ENCODE peak calls at places on chromosomes 11 and 22, in six cellular contexts. P is uterus, Q is NB4, H is ovary, Y is HCT116, Z is esophagus squamous epithelium. W is an unnamed sample.

GRCh38 chr22:44825310-44826150 is 73.2 kb downstream of the ARHGAP8 start:
- DNase-seq in Q (no peak), Z (no peak), H (no peak), Y (no peak), P (no peak), W (no peak)

GRCh38 chr11:130645164-130645859 is 196.9 kb downstream of the ADAMTS15 start:
- DNase-seq in Q (no peak), Y (no peak), H (no peak), Z (no peak), P (no peak), W (peak)

GRCh38 chr22:33111491-33111890 is 53.3 kb upstream of the SYN3 start:
- DNase-seq in Y (no peak), P (no peak), Z (no peak), H (no peak), Q (no peak), W (no peak)

GRCh38 chr11:74611369-74611861 is 19.0 kb downstream of the POLD3 start:
- DNase-seq in P (no peak), Y (peak), Q (peak), H (no peak), Z (no peak), W (no peak)

GRCh38 chr11:77035580-77035979 is 1.4 kb downstream of the B3GNT6 start:
- DNase-seq in Y (no peak), Z (no peak), Q (no peak), H (no peak), P (no peak), W (no peak)

GRCh38 chr11:42410251-42410956 is 901.4 kb upstream of the API5 start:
- DNase-seq in Q (peak), Z (no peak), Y (no peak), H (no peak), P (no peak), W (no peak)

GRCh38 chr22:43186272-43187170 is at the start of gene TTLL12:
- DNase-seq in H (peak), P (peak), Y (no peak), Q (peak), Z (no peak), W (no peak)

GRCh38 chr11:2589538-2589934 is 110.3 kb downstream of the KCNQ1OT1 start:
- DNase-seq in H (no peak), P (no peak), Y (no peak), Z (no peak), Q (no peak), W (no peak)

GRCh38 chr11:111946499-111946898 is 9.4 kb downstream of the DIXDC1 start:
- DNase-seq in Z (no peak), Q (no peak), H (no peak), Y (no peak), P (no peak), W (no peak)

GRCh38 chr22:37275134-37275533 is 7.2 kb upstream of the CYTH4 start:
- DNase-seq in Y (no peak), P (no peak), H (no peak), Q (no peak), Z (no peak), W (no peak)

GRCh38 chr11:120239713-120240640 is at the start of gene POU2F3:
- DNase-seq in Q (no peak), Y (no peak), Z (no peak), P (no peak), H (no peak), W (no peak)

GRCh38 chr22:49838771-49839717 is 11.4 kb upstream of the BRD1 start:
- DNase-seq in Q (peak), Z (no peak), Y (no peak), H (no peak), P (no peak), W (no peak)

GRCh38 chr11:112564228-112564955 is 303.7 kb upstream of the PLET1 start:
- DNase-seq in P (no peak), Q (no peak), Z (no peak), Y (no peak), H (no peak), W (no peak)

GRCh38 chr11:115996808-115997188 is 492.6 kb upstream of the CADM1 start:
- DNase-seq in Q (peak), H (no peak), P (no peak), Y (no peak), Z (no peak), W (no peak)

GRCh38 chr11:73404048-73404447 is 27.8 kb downstream of the RELT start:
- DNase-seq in H (peak), P (peak), Q (peak), Z (no peak), Y (peak), W (no peak)

GRCh38 chr11:17415523-17416104 is 27.2 kb upstream of the KCNJ11 start:
- DNase-seq in P (no peak), Q (no peak), H (no peak), Z (no peak), Y (no peak), W (no peak)

GRCh38 chr11:112795142-112795815 is 165.9 kb upstream of the NCAM1 start:
- DNase-seq in Y (peak), Q (peak), P (no peak), Z (no peak), H (peak), W (no peak)

GRCh38 chr11:135033545-135033944 is 621.5 kb upstream of the B3GAT1 start:
- DNase-seq in Z (no peak), Y (no peak), Q (peak), H (no peak), P (no peak), W (no peak)

GRCh38 chr11:7471071-7471470 is 14.2 kb upstream of the OLFML1 start:
- DNase-seq in Y (no peak), Z (no peak), H (no peak), P (no peak), Q (no peak), W (peak)

GRCh38 chr11:79406376-79406775 is 34.5 kb downstream of the TENM4 start:
- DNase-seq in Z (no peak), P (no peak), H (no peak), Y (no peak), Q (peak), W (no peak)

GRCh38 chr22:17946691-17947367 is 77.5 kb downstream of the MICAL3 start:
- DNase-seq in P (no peak), H (no peak), Q (peak), Z (no peak), Y (no peak), W (no peak)

GRCh38 chr22:45993841-45994240 is 16.9 kb upstream of the WNT7B start:
- DNase-seq in Y (no peak), P (no peak), H (no peak), Z (no peak), Q (no peak), W (no peak)

GRCh38 chr22:29143848-29144785 is 61.6 kb upstream of the EMID1 start:
- DNase-seq in H (peak), Z (no peak), P (peak), Y (no peak), Q (peak), W (peak)

GRCh38 chr11:32210601-32211000 is 119.7 kb downstream of the RCN1 start:
- DNase-seq in H (no peak), Y (no peak), Q (peak), P (no peak), Z (no peak), W (no peak)

GRCh38 chr22:38700271-38700788 is 413 bp downstream of the JOSD1 start:
- DNase-seq in P (no peak), Z (no peak), H (peak), Y (no peak), Q (no peak), W (no peak)

GRCh38 chr11:7436657-7437056 is 48.6 kb upstream of the OLFML1 start:
- DNase-seq in Y (no peak), Q (peak), Z (no peak), P (no peak), H (no peak), W (no peak)

GRCh38 chr11:124026498-124026897 is at the start of gene OR10G8:
- DNase-seq in H (no peak), Y (no peak), Z (no peak), P (no peak), Q (no peak), W (no peak)

GRCh38 chr11:63639195-63639832 is 25.1 kb upstream of the PLAAT3 start:
- DNase-seq in H (peak), Q (peak), P (no peak), Y (no peak), Z (no peak), W (no peak)

GRCh38 chr11:73977856-73978519 is 4.7 kb downstream of the UCP2 start:
- DNase-seq in Z (no peak), P (no peak), Q (no peak), Y (no peak), H (no peak), W (no peak)

GRCh38 chr11:60056349-60056969 is at the start of gene MS4A3:
- DNase-seq in Z (no peak), Y (no peak), P (no peak), H (no peak), Q (peak), W (no peak)

GRCh38 chr22:22787805-22788459 is 99.7 kb upstream of the IGLL5 start:
- DNase-seq in Y (peak), H (peak), P (peak), Z (no peak), Q (peak), W (no peak)

GRCh38 chr11:115869780-115870431 is 365.7 kb upstream of the CADM1 start:
- DNase-seq in H (no peak), Q (peak), Z (no peak), Y (no peak), P (no peak), W (no peak)

GRCh38 chr11:45929486-45930030 is 7.1 kb downstream of the LARGE2 start:
- DNase-seq in P (no peak), Z (no peak), Y (no peak), H (no peak), Q (peak), W (no peak)

GRCh38 chr11:117855452-117855851 is 21.0 kb downstream of the FXYD6 start:
- DNase-seq in H (peak), P (peak), Y (no peak), Q (no peak), Z (no peak), W (no peak)

GRCh38 chr11:70640408-70640807 is 242.1 kb downstream of the CTTN start:
- DNase-seq in H (no peak), P (no peak), Z (no peak), Q (no peak), Y (no peak), W (no peak)

GRCh38 chr11:67632175-67632981 is 2.6 kb upstream of the NUDT8 start:
- DNase-seq in P (peak), Y (no peak), Q (no peak), H (peak), Z (no peak), W (no peak)

GRCh38 chr22:32815943-32816342 is 14.4 kb downstream of the TIMP3 start:
- DNase-seq in P (no peak), Z (no peak), Q (no peak), H (no peak), Y (no peak), W (no peak)

GRCh38 chr11:74466916-74467885 is at the start of gene KCNE3:
- DNase-seq in Q (peak), H (peak), P (peak), Z (no peak), Y (no peak), W (peak)

DNA sequence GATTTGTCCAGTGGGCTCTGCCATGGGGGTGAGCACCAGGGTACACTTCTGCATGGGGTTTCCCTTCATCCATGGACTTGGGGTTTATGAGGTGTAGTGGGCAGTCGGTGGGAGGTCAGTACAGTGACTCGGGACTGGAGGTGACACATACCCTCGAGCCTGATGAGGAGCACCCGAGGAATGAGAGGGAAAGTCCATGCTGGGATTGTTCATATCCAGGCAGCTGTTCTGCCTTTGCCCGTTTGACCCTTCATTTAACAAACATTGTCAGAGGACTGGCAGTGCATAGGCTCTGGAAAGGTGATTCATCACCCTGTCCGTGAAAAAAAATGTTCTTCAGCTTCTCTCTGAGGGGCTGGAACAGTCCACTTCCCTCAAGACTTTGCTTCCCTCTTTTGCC is 2.7 kb downstream of the NAV2 start:
- DNase-seq in P (no peak), Q (no peak), Z (no peak), H (no peak), Y (no peak), W (no peak)
- TF ChIP-seq POLR2A in P (no peak), Q (no peak), Z (no peak), H (no peak), Y (no peak), W (no peak)

GRCh38 chr11:101341578-101341977 is 212.0 kb upstream of the PGR start:
- DNase-seq in Y (no peak), P (no peak), Q (no peak), Z (no peak), H (no peak), W (no peak)

GRCh38 chr11:101346591-101346990 is 217.0 kb upstream of the PGR start:
- DNase-seq in H (no peak), Z (no peak), Q (no peak), P (no peak), Y (no peak), W (no peak)

GRCh38 chr11:101336858-101337257 is 207.2 kb upstream of the PGR start:
- DNase-seq in P (peak), Y (no peak), H (no peak), Q (no peak), Z (no peak), W (no peak)

GRCh38 chr11:101345891-101346290 is 216.3 kb upstream of the PGR start:
- DNase-seq in Y (no peak), H (no peak), Z (no peak), Q (no peak), P (no peak), W (no peak)

DNA sequence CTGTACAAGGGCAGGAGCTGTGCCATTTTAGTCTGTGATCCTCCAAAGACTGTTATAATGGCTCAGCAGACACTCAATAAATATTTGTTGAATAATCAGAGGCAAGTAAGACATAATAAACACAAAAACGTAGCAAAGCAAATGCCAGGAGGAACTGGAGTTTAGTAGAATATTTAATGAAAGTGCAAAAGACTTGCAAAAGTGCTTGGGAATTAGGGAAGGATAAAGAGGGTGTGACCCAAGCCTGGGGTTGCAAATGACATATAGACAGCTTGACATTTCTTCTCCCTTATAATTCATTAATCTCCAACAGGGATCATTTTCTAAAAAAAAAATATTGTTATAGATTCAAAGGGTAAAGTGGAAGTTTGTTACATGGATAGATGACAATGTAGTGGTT is 212.7 kb upstream of the PGR start:
- DNase-seq in Y (no peak), H (no peak), P (no peak), Z (no peak), Q (no peak), W (no peak)
- TF ChIP-seq POLR2A in Y (no peak), H (no peak), P (no peak), Z (no peak), Q (no peak), W (no peak)

DNA sequence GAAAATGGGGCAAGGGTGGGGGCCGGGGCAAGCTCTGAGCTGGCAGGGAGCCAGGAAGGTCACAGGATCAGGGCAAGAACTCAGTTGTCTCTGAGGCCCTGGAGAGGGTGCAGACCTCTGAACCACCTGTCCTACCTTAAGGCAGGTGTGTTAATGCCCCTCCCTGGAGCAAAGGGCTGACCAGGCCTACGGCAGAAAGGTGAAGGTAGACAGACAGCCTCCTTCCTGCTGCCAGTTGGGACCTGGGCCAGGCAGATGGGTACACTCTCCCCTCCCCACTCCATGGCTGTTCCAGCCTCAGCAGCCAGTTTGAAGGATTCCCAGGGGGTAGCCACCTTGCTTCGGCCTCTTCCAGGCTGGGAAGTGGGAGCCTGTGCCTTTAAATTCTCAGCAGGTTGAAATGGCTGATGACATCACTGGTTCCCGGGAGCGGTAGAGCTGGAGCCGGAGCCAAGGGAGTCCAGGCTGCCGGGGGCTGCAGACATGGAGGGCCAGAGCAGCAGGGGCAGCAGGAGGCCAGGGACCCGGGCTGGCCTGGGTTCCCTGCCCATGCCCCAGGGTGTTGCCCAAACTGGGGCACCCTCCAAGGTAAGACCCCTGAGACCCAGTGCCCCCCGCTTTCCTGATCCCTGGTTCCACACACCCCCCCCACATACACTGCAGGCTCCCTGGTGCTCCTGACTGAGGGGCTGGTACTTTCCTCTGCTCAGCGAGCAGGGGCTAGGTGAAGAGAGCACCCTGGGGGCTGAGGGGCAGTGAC is at the start of gene INPP5J:
- DNase-seq in Y (peak), P (peak), H (peak), Q (no peak), Z (no peak), W (no peak)
- TF ChIP-seq POLR2A in Y (peak), P (no peak), H (no peak), Q (no peak), Z (no peak), W (no peak)

GRCh38 chr11:118921121-118921928 is 4.4 kb downstream of the BCL9L start:
- DNase-seq in Q (peak), Z (no peak), Y (no peak), H (peak), P (peak), W (no peak)
- TF ChIP-seq POLR2A in Q (no peak), Z (no peak), Y (no peak), H (no peak), P (peak), W (no peak)

DNA sequence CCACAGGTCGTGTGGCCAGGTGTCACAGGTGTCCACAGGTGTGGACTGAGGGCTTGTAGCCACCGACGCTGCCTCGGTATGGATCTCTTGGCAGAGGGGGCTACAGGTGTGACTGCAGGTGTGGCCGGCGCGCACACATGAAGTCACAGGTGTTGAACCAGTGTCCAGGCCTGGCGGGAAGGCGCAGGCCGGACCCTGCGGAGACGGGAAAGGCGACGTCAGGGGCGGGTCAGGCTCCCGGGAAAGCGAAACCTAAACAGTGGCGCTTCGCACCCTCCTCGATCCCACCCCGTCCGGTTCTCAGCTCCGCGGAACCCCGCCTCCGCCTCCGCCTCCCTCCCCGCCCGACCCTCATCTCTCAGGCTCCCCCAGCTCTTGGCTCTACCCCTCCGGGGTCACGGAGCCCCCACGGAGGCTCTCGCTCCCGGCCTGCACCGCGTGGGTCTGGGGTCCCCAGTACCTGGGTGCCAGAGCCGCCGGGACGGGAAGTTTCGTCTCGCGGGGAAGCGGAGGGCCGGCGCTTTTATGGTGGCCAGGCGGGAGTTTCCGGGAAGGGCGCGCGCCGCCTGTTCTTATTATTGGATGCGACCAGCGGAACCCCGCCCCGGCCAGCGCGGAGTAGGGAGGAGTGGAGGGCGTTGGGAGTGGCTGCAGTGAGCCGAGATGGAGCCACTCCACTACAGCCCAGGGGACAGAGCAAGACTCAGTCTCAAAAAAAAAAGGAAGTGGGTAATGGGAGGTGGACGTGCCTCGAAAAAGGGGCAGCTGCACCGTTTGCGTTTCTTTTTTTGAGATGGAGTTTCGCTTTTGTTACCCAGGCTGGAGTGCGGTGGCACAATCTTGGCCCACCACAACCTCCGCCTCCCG is at the start of gene IRF7:
- DNase-seq in Z (peak), H (peak), Y (peak), P (peak), Q (peak), W (no peak)
- TF ChIP-seq POLR2A in Z (no peak), H (peak), Y (peak), P (peak), Q (peak), W (no peak)